ENCODE peak calls at places on chromosomes 7 and 10, in nine cellular contexts. One of them, this sample, is unnamed.

GRCh38 chr10:99888623-99889022 is 106.2 kb downstream of the ABCC2 start:
- DNase-seq in HCT116: no peak
- DNase-seq in A549: no peak
- DNase-seq in GM23338: no peak
- DNase-seq in Panc1: no peak
- DNase-seq in GM12878: no peak
- DNase-seq in HepG2: no peak
- DNase-seq in SK-N-SH: no peak
- DNase-seq in K562: no peak
- DNase-seq in this sample: no peak

GRCh38 chr10:97722980-97723379 is 9.4 kb downstream of the MARVELD1 start:
- DNase-seq in HCT116: no peak
- DNase-seq in A549: no peak
- DNase-seq in GM23338: no peak
- DNase-seq in Panc1: no peak
- DNase-seq in GM12878: no peak
- DNase-seq in HepG2: no peak
- DNase-seq in SK-N-SH: no peak
- DNase-seq in K562: no peak
- DNase-seq in this sample: no peak

GRCh38 chr7:80453699-80454340 is 58.0 kb downstream of the GNAT3 start:
- DNase-seq in HCT116: peak; percentile 19
- DNase-seq in A549: peak; percentile 10
- DNase-seq in GM23338: peak; percentile 31
- DNase-seq in Panc1: no peak
- DNase-seq in GM12878: no peak
- DNase-seq in HepG2: peak; percentile 12
- DNase-seq in SK-N-SH: peak; percentile 45
- DNase-seq in K562: no peak
- DNase-seq in this sample: no peak

GRCh38 chr7:47402941-47403340 is 179.0 kb downstream of the TNS3 start:
- DNase-seq in HCT116: no peak
- DNase-seq in A549: no peak
- DNase-seq in GM23338: peak; percentile 33
- DNase-seq in Panc1: no peak
- DNase-seq in GM12878: no peak
- DNase-seq in HepG2: no peak
- DNase-seq in SK-N-SH: no peak
- DNase-seq in K562: no peak
- DNase-seq in this sample: no peak

GRCh38 chr10:6202098-6202683 is 541 bp upstream of the PFKFB3 start:
- DNase-seq in HCT116: no peak
- DNase-seq in A549: no peak
- DNase-seq in GM23338: peak; percentile 73
- DNase-seq in Panc1: no peak
- DNase-seq in GM12878: no peak
- DNase-seq in HepG2: no peak
- DNase-seq in SK-N-SH: no peak
- DNase-seq in K562: no peak
- DNase-seq in this sample: no peak

GRCh38 chr10:6542999-6543430 is 37.1 kb downstream of the PRKCQ start:
- DNase-seq in HCT116: no peak
- DNase-seq in A549: no peak
- DNase-seq in GM23338: peak; percentile 7
- DNase-seq in Panc1: no peak
- DNase-seq in GM12878: no peak
- DNase-seq in HepG2: peak; percentile 2
- DNase-seq in SK-N-SH: no peak
- DNase-seq in K562: no peak
- DNase-seq in this sample: no peak

GRCh38 chr7:68805159-68805558 is 793.1 kb upstream of the AUTS2 start:
- DNase-seq in HCT116: no peak
- DNase-seq in A549: no peak
- DNase-seq in GM23338: no peak
- DNase-seq in Panc1: no peak
- DNase-seq in GM12878: no peak
- DNase-seq in HepG2: no peak
- DNase-seq in SK-N-SH: no peak
- DNase-seq in K562: no peak
- DNase-seq in this sample: no peak

GRCh38 chr10:6077071-6077675 is 11.7 kb upstream of the RBM17 start:
- DNase-seq in HCT116: no peak
- DNase-seq in A549: no peak
- DNase-seq in GM23338: no peak
- DNase-seq in Panc1: no peak
- DNase-seq in GM12878: no peak
- DNase-seq in HepG2: no peak
- DNase-seq in SK-N-SH: no peak
- DNase-seq in K562: no peak
- DNase-seq in this sample: no peak

GRCh38 chr10:14219411-14219810 is 111.3 kb downstream of the FRMD4A start:
- DNase-seq in HCT116: no peak
- DNase-seq in A549: no peak
- DNase-seq in GM23338: no peak
- DNase-seq in Panc1: no peak
- DNase-seq in GM12878: no peak
- DNase-seq in HepG2: no peak
- DNase-seq in SK-N-SH: no peak
- DNase-seq in K562: no peak
- DNase-seq in this sample: no peak

GRCh38 chr7:67821116-67821515 is 824.5 kb downstream of the TYW1 start:
- DNase-seq in HCT116: no peak
- DNase-seq in A549: no peak
- DNase-seq in GM23338: no peak
- DNase-seq in Panc1: no peak
- DNase-seq in GM12878: no peak
- DNase-seq in HepG2: no peak
- DNase-seq in SK-N-SH: no peak
- DNase-seq in K562: no peak
- DNase-seq in this sample: no peak

GRCh38 chr10:60678978-60679377 is 99.3 kb upstream of the CDK1 start:
- DNase-seq in HCT116: no peak
- DNase-seq in A549: no peak
- DNase-seq in GM23338: no peak
- DNase-seq in Panc1: no peak
- DNase-seq in GM12878: no peak
- DNase-seq in HepG2: no peak
- DNase-seq in SK-N-SH: no peak
- DNase-seq in K562: no peak
- DNase-seq in this sample: no peak

GRCh38 chr10:74072503-74072902 is 74.6 kb downstream of the VCL start:
- DNase-seq in HCT116: peak; percentile 28
- DNase-seq in A549: peak; percentile 43
- DNase-seq in GM23338: no peak
- DNase-seq in Panc1: peak; percentile 59
- DNase-seq in GM12878: no peak
- DNase-seq in HepG2: no peak
- DNase-seq in SK-N-SH: no peak
- DNase-seq in K562: no peak
- DNase-seq in this sample: no peak

GRCh38 chr7:124992881-124993562 is 63.4 kb upstream of the POT1 start:
- DNase-seq in HCT116: no peak
- DNase-seq in A549: peak; percentile 6
- DNase-seq in GM23338: no peak
- DNase-seq in Panc1: peak; percentile 39
- DNase-seq in GM12878: no peak
- DNase-seq in HepG2: no peak
- DNase-seq in SK-N-SH: no peak
- DNase-seq in K562: peak; percentile 19
- DNase-seq in this sample: no peak

GRCh38 chr7:22858640-22859561 is 36.3 kb upstream of the TOMM7 start:
- DNase-seq in HCT116: peak; percentile 69
- DNase-seq in A549: peak; percentile 46
- DNase-seq in GM23338: no peak
- DNase-seq in Panc1: no peak
- DNase-seq in GM12878: no peak
- DNase-seq in HepG2: no peak
- DNase-seq in SK-N-SH: no peak
- DNase-seq in K562: no peak
- DNase-seq in this sample: no peak

GRCh38 chr7:137258552-137258951 is 85.0 kb downstream of the PTN start:
- DNase-seq in HCT116: no peak
- DNase-seq in A549: no peak
- DNase-seq in GM23338: no peak
- DNase-seq in Panc1: no peak
- DNase-seq in GM12878: no peak
- DNase-seq in HepG2: no peak
- DNase-seq in SK-N-SH: no peak
- DNase-seq in K562: no peak
- DNase-seq in this sample: no peak
- TF ChIP-seq REST in HCT116: no peak
- TF ChIP-seq REST in A549: no peak
- TF ChIP-seq REST in GM23338: no peak
- TF ChIP-seq REST in Panc1: no peak
- TF ChIP-seq REST in GM12878: no peak
- TF ChIP-seq REST in HepG2: no peak
- TF ChIP-seq REST in SK-N-SH: no peak
- TF ChIP-seq REST in K562: no peak
- TF ChIP-seq REST in this sample: no peak

GRCh38 chr7:158067931-158068482 is 519.6 kb downstream of the PTPRN2 start:
- DNase-seq in HCT116: no peak
- DNase-seq in A549: no peak
- DNase-seq in GM23338: no peak
- DNase-seq in Panc1: no peak
- DNase-seq in GM12878: no peak
- DNase-seq in HepG2: no peak
- DNase-seq in SK-N-SH: no peak
- DNase-seq in K562: no peak
- DNase-seq in this sample: no peak
- TF ChIP-seq REST in HCT116: no peak
- TF ChIP-seq REST in A549: no peak
- TF ChIP-seq REST in GM23338: no peak
- TF ChIP-seq REST in Panc1: no peak
- TF ChIP-seq REST in GM12878: no peak
- TF ChIP-seq REST in HepG2: no peak
- TF ChIP-seq REST in SK-N-SH: no peak
- TF ChIP-seq REST in K562: no peak
- TF ChIP-seq REST in this sample: no peak

GRCh38 chr10:132722391-132722790 is 63.6 kb downstream of the NKX6-2 start:
- DNase-seq in HCT116: no peak
- DNase-seq in A549: no peak
- DNase-seq in GM23338: no peak
- DNase-seq in Panc1: no peak
- DNase-seq in GM12878: no peak
- DNase-seq in HepG2: no peak
- DNase-seq in SK-N-SH: no peak
- DNase-seq in K562: no peak
- DNase-seq in this sample: no peak
- TF ChIP-seq REST in HCT116: no peak
- TF ChIP-seq REST in A549: no peak
- TF ChIP-seq REST in GM23338: no peak
- TF ChIP-seq REST in Panc1: no peak
- TF ChIP-seq REST in GM12878: no peak
- TF ChIP-seq REST in HepG2: no peak
- TF ChIP-seq REST in SK-N-SH: no peak
- TF ChIP-seq REST in K562: no peak
- TF ChIP-seq REST in this sample: no peak

DNA sequence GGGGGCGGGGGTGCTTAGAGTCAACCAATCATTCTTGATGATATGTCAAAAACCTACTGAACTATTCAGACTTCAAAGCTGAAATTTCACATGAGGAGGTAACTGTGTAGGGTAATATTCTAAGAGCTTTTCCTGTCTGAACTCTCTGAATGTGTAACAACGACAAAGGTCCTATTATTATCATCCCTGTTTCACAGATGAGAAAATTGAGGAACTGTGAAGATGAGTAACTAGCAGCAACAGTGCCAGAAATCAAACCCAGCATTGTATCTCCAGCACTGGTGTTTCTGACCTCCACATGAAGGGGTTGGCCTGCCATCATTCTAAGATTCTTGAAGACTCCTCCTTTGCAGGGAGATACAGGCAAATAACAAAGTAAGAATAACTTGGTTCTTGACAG is 294.7 kb upstream of the AOAH start:
- DNase-seq in HCT116: no peak
- DNase-seq in A549: no peak
- DNase-seq in GM23338: no peak
- DNase-seq in Panc1: no peak
- DNase-seq in GM12878: peak; percentile 49
- DNase-seq in HepG2: no peak
- DNase-seq in SK-N-SH: no peak
- DNase-seq in K562: no peak
- DNase-seq in this sample: no peak
- TF ChIP-seq REST in HCT116: no peak
- TF ChIP-seq REST in A549: no peak
- TF ChIP-seq REST in GM23338: no peak
- TF ChIP-seq REST in Panc1: no peak
- TF ChIP-seq REST in GM12878: no peak
- TF ChIP-seq REST in HepG2: no peak
- TF ChIP-seq REST in SK-N-SH: no peak
- TF ChIP-seq REST in K562: no peak
- TF ChIP-seq REST in this sample: no peak

DNA sequence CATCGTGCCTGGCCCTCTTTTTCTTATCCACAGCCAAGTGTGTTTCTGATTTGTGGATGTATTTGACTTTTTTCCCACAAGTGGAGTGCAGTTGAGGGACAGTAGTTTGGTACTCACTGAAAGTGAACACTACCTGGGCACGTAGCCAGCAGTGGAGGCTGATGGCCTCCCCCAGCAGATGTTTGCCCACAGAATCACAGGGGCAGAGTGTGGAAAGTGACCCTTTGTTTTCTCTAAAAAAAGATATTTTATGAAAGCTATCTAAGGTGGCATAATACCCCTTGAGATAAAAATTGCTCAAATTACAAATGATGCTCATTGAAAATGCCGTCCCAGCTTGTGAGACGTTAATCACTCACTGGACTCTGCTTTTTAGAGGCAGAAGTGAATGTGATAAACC is 29.1 kb downstream of the WDR37 start:
- DNase-seq in HCT116: no peak
- DNase-seq in A549: no peak
- DNase-seq in GM23338: no peak
- DNase-seq in Panc1: no peak
- DNase-seq in GM12878: no peak
- DNase-seq in HepG2: no peak
- DNase-seq in SK-N-SH: no peak
- DNase-seq in K562: no peak
- DNase-seq in this sample: no peak
- TF ChIP-seq REST in HCT116: no peak
- TF ChIP-seq REST in A549: no peak
- TF ChIP-seq REST in GM23338: no peak
- TF ChIP-seq REST in Panc1: no peak
- TF ChIP-seq REST in GM12878: no peak
- TF ChIP-seq REST in HepG2: no peak
- TF ChIP-seq REST in SK-N-SH: no peak
- TF ChIP-seq REST in K562: no peak
- TF ChIP-seq REST in this sample: no peak